ENCODE peak calls at places on chromosome 4, in four cellular contexts. One of them, this sample, is unnamed.

GRCh38 chr4:42710329-42710728 is 53.4 kb upstream of the ATP8A1 start:
- DNase-seq in IMR-90: no peak
- DNase-seq in keratinocyte: no peak
- DNase-seq in K562: no peak
- DNase-seq in this sample: no peak

GRCh38 chr4:119314356-119314755 is 7.6 kb downstream of the FABP2 start:
- DNase-seq in keratinocyte: no peak
- DNase-seq in K562: no peak
- DNase-seq in IMR-90: peak; percentile 59
- DNase-seq in this sample: peak; percentile 53

GRCh38 chr4:16896871-16897270 is 1.6 kb downstream of the LDB2 start:
- DNase-seq in IMR-90: peak; percentile 86
- DNase-seq in keratinocyte: no peak
- DNase-seq in K562: no peak
- DNase-seq in this sample: peak; percentile 85

GRCh38 chr4:101304916-101305315 is 42.4 kb downstream of the PPP3CA start:
- DNase-seq in K562: no peak
- DNase-seq in keratinocyte: no peak
- DNase-seq in IMR-90: peak; percentile 63
- DNase-seq in this sample: no peak

GRCh38 chr4:95998311-95998710 is 158.4 kb downstream of the PDHA2 start:
- DNase-seq in keratinocyte: no peak
- DNase-seq in IMR-90: no peak
- DNase-seq in K562: no peak
- DNase-seq in this sample: no peak

GRCh38 chr4:150402968-150403367 is 179.0 kb upstream of the MAB21L2 start:
- DNase-seq in K562: no peak
- DNase-seq in keratinocyte: no peak
- DNase-seq in IMR-90: peak; percentile 24
- DNase-seq in this sample: peak; percentile 39

GRCh38 chr4:106585920-106586349 is 217.4 kb upstream of the GIMD1 start:
- DNase-seq in IMR-90: no peak
- DNase-seq in K562: no peak
- DNase-seq in keratinocyte: peak; percentile 35
- DNase-seq in this sample: peak; percentile 38

GRCh38 chr4:159725571-159725970 is 622.7 kb downstream of the RAPGEF2 start:
- DNase-seq in K562: no peak
- DNase-seq in IMR-90: no peak
- DNase-seq in keratinocyte: no peak
- DNase-seq in this sample: no peak

GRCh38 chr4:83112678-83113428 is 1.7 kb downstream of the PLAC8 start:
- DNase-seq in keratinocyte: no peak
- DNase-seq in K562: no peak
- DNase-seq in IMR-90: peak; percentile 12
- DNase-seq in this sample: no peak

GRCh38 chr4:78599931-78600375 is 48.4 kb downstream of the ANXA3 start:
- DNase-seq in K562: peak; percentile 56
- DNase-seq in keratinocyte: no peak
- DNase-seq in IMR-90: no peak
- DNase-seq in this sample: peak; percentile 83

GRCh38 chr4:10066704-10067651 is 45.7 kb upstream of the SLC2A9 start:
- DNase-seq in IMR-90: no peak
- DNase-seq in keratinocyte: no peak
- DNase-seq in K562: no peak
- DNase-seq in this sample: no peak
- H3K9me1 ChIP-seq in IMR-90: no peaks in the 10 kb centered on the region
- H3K9me1 ChIP-seq in keratinocyte: no peaks in the 10 kb centered on the region
- H3K9me1 ChIP-seq in K562: no peaks in the 10 kb centered on the region
- H3K9me1 ChIP-seq in this sample: no peaks in the 10 kb centered on the region

GRCh38 chr4:186018756-186019155 is 50.2 kb upstream of the TLR3 start:
- DNase-seq in K562: no peak
- DNase-seq in keratinocyte: no peak
- DNase-seq in IMR-90: no peak
- DNase-seq in this sample: no peak

GRCh38 chr4:186020106-186020792 is 48.7 kb upstream of the TLR3 start:
- DNase-seq in K562: no peak
- DNase-seq in IMR-90: no peak
- DNase-seq in keratinocyte: no peak
- DNase-seq in this sample: no peak

GRCh38 chr4:186017801-186018200 is 51.2 kb upstream of the TLR3 start:
- DNase-seq in keratinocyte: no peak
- DNase-seq in K562: no peak
- DNase-seq in IMR-90: no peak
- DNase-seq in this sample: no peak

GRCh38 chr4:186018261-186018660 is 50.7 kb upstream of the TLR3 start:
- DNase-seq in keratinocyte: no peak
- DNase-seq in IMR-90: no peak
- DNase-seq in K562: no peak
- DNase-seq in this sample: no peak

GRCh38 chr4:186019264-186019663 is 49.7 kb upstream of the TLR3 start:
- DNase-seq in IMR-90: no peak
- DNase-seq in keratinocyte: no peak
- DNase-seq in K562: no peak
- DNase-seq in this sample: no peak
- H3K9me1 ChIP-seq in IMR-90: no peaks in the 10 kb centered on the region
- H3K9me1 ChIP-seq in keratinocyte: no peaks in the 10 kb centered on the region
- H3K9me1 ChIP-seq in K562: no peaks in the 10 kb centered on the region
- H3K9me1 ChIP-seq in this sample: no peaks in the 10 kb centered on the region

DNA sequence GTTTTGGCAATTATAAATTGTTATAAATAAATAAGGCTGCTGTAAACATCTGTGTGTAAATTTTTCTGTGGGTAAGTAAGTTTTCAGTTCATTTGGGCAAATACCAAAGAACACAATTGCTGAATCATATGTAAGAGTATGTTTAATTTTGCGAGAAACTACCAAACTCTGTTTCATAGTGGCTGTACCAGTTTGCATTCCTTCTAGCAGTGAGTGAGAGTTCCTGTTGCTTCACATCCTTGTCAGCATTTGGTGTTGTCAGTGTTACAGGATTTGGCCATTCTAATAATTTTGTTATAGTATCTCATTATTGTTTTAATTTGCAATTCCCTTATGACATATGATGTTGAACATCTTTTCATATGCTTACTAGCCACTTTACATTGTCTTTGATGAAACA is 48.4 kb downstream of the ARFIP1 start:
- DNase-seq in IMR-90: peak; percentile 4
- DNase-seq in keratinocyte: no peak
- DNase-seq in K562: no peak
- DNase-seq in this sample: no peak
- H3K9me1 ChIP-seq in IMR-90: no peaks in the 10 kb centered on the region
- H3K9me1 ChIP-seq in keratinocyte: no peaks in the 10 kb centered on the region
- H3K9me1 ChIP-seq in K562: no peaks in the 10 kb centered on the region
- H3K9me1 ChIP-seq in this sample: no peaks in the 10 kb centered on the region

DNA sequence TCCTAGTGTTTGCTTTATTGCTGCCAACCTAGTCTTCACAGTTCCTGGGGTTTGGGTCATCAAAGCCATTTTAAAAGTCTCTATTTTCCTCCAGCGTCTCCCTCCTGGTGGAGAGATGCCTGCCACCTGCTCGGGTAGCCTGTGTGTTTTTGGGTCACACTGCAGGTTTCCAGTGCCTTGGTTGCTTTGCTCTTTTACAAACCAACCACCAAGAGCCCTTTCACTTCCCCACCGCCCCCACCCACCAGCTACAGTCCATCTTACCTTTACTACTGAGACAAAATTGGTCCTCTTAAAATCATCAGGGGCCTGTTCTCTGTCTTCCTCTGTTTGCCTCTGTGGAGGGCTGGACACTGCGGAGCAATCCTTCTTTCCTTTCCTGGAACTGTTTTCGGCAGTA is 280.5 kb upstream of the GATB start:
- DNase-seq in K562: no peak
- DNase-seq in IMR-90: no peak
- DNase-seq in keratinocyte: no peak
- DNase-seq in this sample: no peak
- H3K9me1 ChIP-seq in K562: no peaks in the 10 kb centered on the region
- H3K9me1 ChIP-seq in IMR-90: peaks cover 7% of the 10 kb centered on the region
- H3K9me1 ChIP-seq in keratinocyte: no peaks in the 10 kb centered on the region
- H3K9me1 ChIP-seq in this sample: no peaks in the 10 kb centered on the region